ENCODE peak calls at places on chromosome 20, in four cellular contexts. G is effector CD4-positive, alpha-beta T cell; Z is stimulated activated CD4-positive, alpha-beta T cell treated with anti-CD3 and anti-CD28 coated beads, Interleukin-4, amount 100 ng/mL, for 24 hours; C is dermis microvascular lymphatic vessel endothelial cell. R is an unnamed sample.

GRCh38 chr20:14600527-14600926 is 263.1 kb upstream of the FLRT3 start:
- DNase-seq in C (no peak), Z (no peak), G (no peak), R (no peak)

GRCh38 chr20:25295386-25296093 is 47.7 kb downstream of the PYGB start:
- DNase-seq in Z (no peak), G (no peak), C (no peak), R (peak)

GRCh38 chr20:50579511-50579910 is 69.3 kb downstream of the PTPN1 start:
- DNase-seq in C (no peak), Z (no peak), G (no peak), R (no peak)

GRCh38 chr20:22333885-22334545 is 250.4 kb downstream of the FOXA2 start:
- DNase-seq in Z (peak), G (no peak), C (peak), R (peak)

GRCh38 chr20:63062188-63063140 is 55.7 kb upstream of the BHLHE23 start:
- DNase-seq in Z (no peak), G (no peak), C (no peak), R (no peak)

GRCh38 chr20:1331801-1332453 is 3.0 kb upstream of the SDCBP2 start:
- DNase-seq in Z (no peak), C (no peak), G (no peak), R (no peak)

GRCh38 chr20:12171927-12172581 is 254.4 kb downstream of the BTBD3 start:
- DNase-seq in C (no peak), G (no peak), Z (no peak), R (peak)

GRCh38 chr20:36519012-36519719 is 22.2 kb upstream of the MYL9 start:
- DNase-seq in C (no peak), Z (no peak), G (no peak), R (no peak)

GRCh38 chr20:36785308-36785707 is 11.7 kb upstream of the DSN1 start:
- DNase-seq in G (no peak), C (no peak), Z (no peak), R (no peak)

GRCh38 chr20:32965581-32966373 is 38.5 kb downstream of the SUN5 start:
- DNase-seq in Z (peak), C (no peak), G (no peak), R (no peak)

GRCh38 chr20:9520096-9520495 is 5.7 kb downstream of the LAMP5 start:
- DNase-seq in C (no peak), Z (no peak), G (no peak), R (no peak)

GRCh38 chr20:358891-359555 is 12.1 kb downstream of the NRSN2 start:
- DNase-seq in C (no peak), Z (no peak), G (no peak), R (no peak)

GRCh38 chr20:1417273-1417672 is 24.4 kb upstream of the FKBP1A start:
- DNase-seq in C (no peak), Z (no peak), G (no peak), R (no peak)

GRCh38 chr20:22678678-22679077 is 94.3 kb upstream of the FOXA2 start:
- DNase-seq in C (no peak), Z (no peak), G (no peak), R (no peak)